ENCODE peak calls at places on chromosomes 1 and 21, in nine cellular contexts. One of them, this sample, is unnamed.

GRCh38 chr1:9302745-9303524 is 10.2 kb downstream of the SPSB1 start:
- DNase-seq in activated T-cell treated with anti-CD3 and anti-CD28 coated beads for 1 hour: no peak
- DNase-seq in MM.1S: no peak
- DNase-seq in stimulated activated CD8-positive, alpha-beta memory T cell treated with anti-CD3 and anti-CD28 coated beads, Interleukin-4, amount 100 ng/mL, for 1 hour: no peak
- DNase-seq in left cardiac atrium: no peak
- DNase-seq in stimulated activated naive CD4-positive, alpha-beta T cell: no peak
- DNase-seq in cerebellum: no peak
- DNase-seq in skeletal muscle cell: peak
- DNase-seq in retina: no peak
- DNase-seq in this sample: peak

GRCh38 chr1:212157252-212157651 is 121.7 kb downstream of the DTL start:
- DNase-seq in MM.1S: no peak
- DNase-seq in skeletal muscle cell: no peak
- DNase-seq in stimulated activated naive CD4-positive, alpha-beta T cell: no peak
- DNase-seq in activated T-cell treated with anti-CD3 and anti-CD28 coated beads for 1 hour: no peak
- DNase-seq in left cardiac atrium: no peak
- DNase-seq in retina: no peak
- DNase-seq in stimulated activated CD8-positive, alpha-beta memory T cell treated with anti-CD3 and anti-CD28 coated beads, Interleukin-4, amount 100 ng/mL, for 1 hour: no peak
- DNase-seq in cerebellum: no peak
- DNase-seq in this sample: no peak

GRCh38 chr21:41230530-41230929 is 62.6 kb downstream of the BACE2 start:
- DNase-seq in left cardiac atrium: no peak
- DNase-seq in stimulated activated CD8-positive, alpha-beta memory T cell treated with anti-CD3 and anti-CD28 coated beads, Interleukin-4, amount 100 ng/mL, for 1 hour: no peak
- DNase-seq in stimulated activated naive CD4-positive, alpha-beta T cell: no peak
- DNase-seq in retina: no peak
- DNase-seq in cerebellum: no peak
- DNase-seq in MM.1S: no peak
- DNase-seq in skeletal muscle cell: no peak
- DNase-seq in activated T-cell treated with anti-CD3 and anti-CD28 coated beads for 1 hour: no peak
- DNase-seq in this sample: no peak

GRCh38 chr1:107895403-107896181 is 69.4 kb downstream of the VAV3 start:
- DNase-seq in left cardiac atrium: no peak
- DNase-seq in cerebellum: no peak
- DNase-seq in retina: no peak
- DNase-seq in skeletal muscle cell: no peak
- DNase-seq in activated T-cell treated with anti-CD3 and anti-CD28 coated beads for 1 hour: no peak
- DNase-seq in stimulated activated CD8-positive, alpha-beta memory T cell treated with anti-CD3 and anti-CD28 coated beads, Interleukin-4, amount 100 ng/mL, for 1 hour: no peak
- DNase-seq in stimulated activated naive CD4-positive, alpha-beta T cell: no peak
- DNase-seq in MM.1S: no peak
- DNase-seq in this sample: no peak

GRCh38 chr1:232377494-232377770 is 252.5 kb downstream of the SIPA1L2 start:
- DNase-seq in activated T-cell treated with anti-CD3 and anti-CD28 coated beads for 1 hour: no peak
- DNase-seq in retina: no peak
- DNase-seq in left cardiac atrium: peak
- DNase-seq in skeletal muscle cell: no peak
- DNase-seq in stimulated activated CD8-positive, alpha-beta memory T cell treated with anti-CD3 and anti-CD28 coated beads, Interleukin-4, amount 100 ng/mL, for 1 hour: no peak
- DNase-seq in stimulated activated naive CD4-positive, alpha-beta T cell: no peak
- DNase-seq in cerebellum: no peak
- DNase-seq in MM.1S: no peak
- DNase-seq in this sample: no peak

GRCh38 chr1:48532976-48533375 is 61.0 kb upstream of the SPATA6 start:
- DNase-seq in stimulated activated naive CD4-positive, alpha-beta T cell: no peak
- DNase-seq in retina: no peak
- DNase-seq in left cardiac atrium: no peak
- DNase-seq in activated T-cell treated with anti-CD3 and anti-CD28 coated beads for 1 hour: no peak
- DNase-seq in stimulated activated CD8-positive, alpha-beta memory T cell treated with anti-CD3 and anti-CD28 coated beads, Interleukin-4, amount 100 ng/mL, for 1 hour: no peak
- DNase-seq in cerebellum: no peak
- DNase-seq in MM.1S: no peak
- DNase-seq in skeletal muscle cell: no peak
- DNase-seq in this sample: no peak

GRCh38 chr1:117077267-117077666 is 17.1 kb downstream of the TTF2 start:
- DNase-seq in activated T-cell treated with anti-CD3 and anti-CD28 coated beads for 1 hour: no peak
- DNase-seq in left cardiac atrium: no peak
- DNase-seq in stimulated activated CD8-positive, alpha-beta memory T cell treated with anti-CD3 and anti-CD28 coated beads, Interleukin-4, amount 100 ng/mL, for 1 hour: no peak
- DNase-seq in skeletal muscle cell: peak
- DNase-seq in retina: no peak
- DNase-seq in stimulated activated naive CD4-positive, alpha-beta T cell: no peak
- DNase-seq in cerebellum: no peak
- DNase-seq in MM.1S: no peak
- DNase-seq in this sample: no peak

GRCh38 chr1:111275079-111275478 is 15.6 kb upstream of the CHIA start:
- DNase-seq in retina: no peak
- DNase-seq in left cardiac atrium: peak
- DNase-seq in cerebellum: no peak
- DNase-seq in MM.1S: no peak
- DNase-seq in activated T-cell treated with anti-CD3 and anti-CD28 coated beads for 1 hour: no peak
- DNase-seq in skeletal muscle cell: peak
- DNase-seq in stimulated activated naive CD4-positive, alpha-beta T cell: no peak
- DNase-seq in stimulated activated CD8-positive, alpha-beta memory T cell treated with anti-CD3 and anti-CD28 coated beads, Interleukin-4, amount 100 ng/mL, for 1 hour: no peak
- DNase-seq in this sample: no peak

GRCh38 chr1:67489643-67490042 is 59.4 kb upstream of the SERBP1 start:
- DNase-seq in stimulated activated naive CD4-positive, alpha-beta T cell: no peak
- DNase-seq in skeletal muscle cell: no peak
- DNase-seq in retina: no peak
- DNase-seq in stimulated activated CD8-positive, alpha-beta memory T cell treated with anti-CD3 and anti-CD28 coated beads, Interleukin-4, amount 100 ng/mL, for 1 hour: no peak
- DNase-seq in MM.1S: no peak
- DNase-seq in cerebellum: no peak
- DNase-seq in activated T-cell treated with anti-CD3 and anti-CD28 coated beads for 1 hour: no peak
- DNase-seq in left cardiac atrium: no peak
- DNase-seq in this sample: no peak

GRCh38 chr1:89339039-89339438 is 24.8 kb upstream of the GBP6 start:
- DNase-seq in stimulated activated naive CD4-positive, alpha-beta T cell: no peak
- DNase-seq in skeletal muscle cell: no peak
- DNase-seq in MM.1S: no peak
- DNase-seq in cerebellum: no peak
- DNase-seq in left cardiac atrium: no peak
- DNase-seq in stimulated activated CD8-positive, alpha-beta memory T cell treated with anti-CD3 and anti-CD28 coated beads, Interleukin-4, amount 100 ng/mL, for 1 hour: no peak
- DNase-seq in retina: no peak
- DNase-seq in activated T-cell treated with anti-CD3 and anti-CD28 coated beads for 1 hour: no peak
- DNase-seq in this sample: no peak

GRCh38 chr1:150028322-150028721 is 17.8 kb upstream of the OTUD7B start:
- DNase-seq in retina: no peak
- DNase-seq in left cardiac atrium: no peak
- DNase-seq in skeletal muscle cell: no peak
- DNase-seq in activated T-cell treated with anti-CD3 and anti-CD28 coated beads for 1 hour: no peak
- DNase-seq in stimulated activated CD8-positive, alpha-beta memory T cell treated with anti-CD3 and anti-CD28 coated beads, Interleukin-4, amount 100 ng/mL, for 1 hour: no peak
- DNase-seq in cerebellum: no peak
- DNase-seq in MM.1S: no peak
- DNase-seq in stimulated activated naive CD4-positive, alpha-beta T cell: no peak
- DNase-seq in this sample: no peak

GRCh38 chr21:40905251-40905650 is 58.3 kb upstream of the DSCAM start:
- DNase-seq in cerebellum: no peak
- DNase-seq in stimulated activated naive CD4-positive, alpha-beta T cell: no peak
- DNase-seq in left cardiac atrium: no peak
- DNase-seq in retina: no peak
- DNase-seq in activated T-cell treated with anti-CD3 and anti-CD28 coated beads for 1 hour: no peak
- DNase-seq in stimulated activated CD8-positive, alpha-beta memory T cell treated with anti-CD3 and anti-CD28 coated beads, Interleukin-4, amount 100 ng/mL, for 1 hour: no peak
- DNase-seq in skeletal muscle cell: no peak
- DNase-seq in MM.1S: no peak
- DNase-seq in this sample: no peak

GRCh38 chr1:118483245-118484006 is 298.4 kb upstream of the SPAG17 start:
- DNase-seq in left cardiac atrium: no peak
- DNase-seq in stimulated activated naive CD4-positive, alpha-beta T cell: no peak
- DNase-seq in MM.1S: no peak
- DNase-seq in stimulated activated CD8-positive, alpha-beta memory T cell treated with anti-CD3 and anti-CD28 coated beads, Interleukin-4, amount 100 ng/mL, for 1 hour: no peak
- DNase-seq in activated T-cell treated with anti-CD3 and anti-CD28 coated beads for 1 hour: no peak
- DNase-seq in skeletal muscle cell: no peak
- DNase-seq in cerebellum: no peak
- DNase-seq in retina: no peak
- DNase-seq in this sample: no peak

GRCh38 chr1:157154291-157154690 is 16.1 kb upstream of the ETV3 start:
- DNase-seq in MM.1S: no peak
- DNase-seq in cerebellum: no peak
- DNase-seq in skeletal muscle cell: no peak
- DNase-seq in activated T-cell treated with anti-CD3 and anti-CD28 coated beads for 1 hour: no peak
- DNase-seq in retina: no peak
- DNase-seq in stimulated activated CD8-positive, alpha-beta memory T cell treated with anti-CD3 and anti-CD28 coated beads, Interleukin-4, amount 100 ng/mL, for 1 hour: no peak
- DNase-seq in stimulated activated naive CD4-positive, alpha-beta T cell: no peak
- DNase-seq in left cardiac atrium: no peak
- DNase-seq in this sample: no peak

GRCh38 chr1:210691039-210691438 is 362.3 kb downstream of the HHAT start:
- DNase-seq in activated T-cell treated with anti-CD3 and anti-CD28 coated beads for 1 hour: no peak
- DNase-seq in MM.1S: no peak
- DNase-seq in stimulated activated naive CD4-positive, alpha-beta T cell: no peak
- DNase-seq in stimulated activated CD8-positive, alpha-beta memory T cell treated with anti-CD3 and anti-CD28 coated beads, Interleukin-4, amount 100 ng/mL, for 1 hour: no peak
- DNase-seq in retina: no peak
- DNase-seq in skeletal muscle cell: no peak
- DNase-seq in cerebellum: no peak
- DNase-seq in left cardiac atrium: no peak
- DNase-seq in this sample: no peak

GRCh38 chr1:167145965-167146364 is 52.1 kb downstream of the STYXL2 start:
- DNase-seq in left cardiac atrium: no peak
- DNase-seq in activated T-cell treated with anti-CD3 and anti-CD28 coated beads for 1 hour: no peak
- DNase-seq in retina: no peak
- DNase-seq in MM.1S: no peak
- DNase-seq in skeletal muscle cell: no peak
- DNase-seq in cerebellum: no peak
- DNase-seq in stimulated activated naive CD4-positive, alpha-beta T cell: no peak
- DNase-seq in stimulated activated CD8-positive, alpha-beta memory T cell treated with anti-CD3 and anti-CD28 coated beads, Interleukin-4, amount 100 ng/mL, for 1 hour: no peak
- DNase-seq in this sample: no peak

GRCh38 chr1:9884805-9885204 is 25.3 kb downstream of the CTNNBIP1 start:
- DNase-seq in retina: no peak
- DNase-seq in MM.1S: no peak
- DNase-seq in stimulated activated naive CD4-positive, alpha-beta T cell: no peak
- DNase-seq in activated T-cell treated with anti-CD3 and anti-CD28 coated beads for 1 hour: no peak
- DNase-seq in left cardiac atrium: no peak
- DNase-seq in cerebellum: no peak
- DNase-seq in skeletal muscle cell: no peak
- DNase-seq in stimulated activated CD8-positive, alpha-beta memory T cell treated with anti-CD3 and anti-CD28 coated beads, Interleukin-4, amount 100 ng/mL, for 1 hour: no peak
- DNase-seq in this sample: no peak

GRCh38 chr1:151372411-151372934 is at the start of gene SELENBP1:
- DNase-seq in stimulated activated CD8-positive, alpha-beta memory T cell treated with anti-CD3 and anti-CD28 coated beads, Interleukin-4, amount 100 ng/mL, for 1 hour: no peak
- DNase-seq in left cardiac atrium: peak
- DNase-seq in skeletal muscle cell: peak
- DNase-seq in activated T-cell treated with anti-CD3 and anti-CD28 coated beads for 1 hour: no peak
- DNase-seq in MM.1S: no peak
- DNase-seq in stimulated activated naive CD4-positive, alpha-beta T cell: no peak
- DNase-seq in retina: peak
- DNase-seq in cerebellum: no peak
- DNase-seq in this sample: no peak

GRCh38 chr21:15631342-15631741 is 98.4 kb upstream of the USP25 start:
- DNase-seq in cerebellum: no peak
- DNase-seq in activated T-cell treated with anti-CD3 and anti-CD28 coated beads for 1 hour: no peak
- DNase-seq in retina: no peak
- DNase-seq in MM.1S: no peak
- DNase-seq in left cardiac atrium: no peak
- DNase-seq in stimulated activated CD8-positive, alpha-beta memory T cell treated with anti-CD3 and anti-CD28 coated beads, Interleukin-4, amount 100 ng/mL, for 1 hour: no peak
- DNase-seq in skeletal muscle cell: no peak
- DNase-seq in stimulated activated naive CD4-positive, alpha-beta T cell: no peak
- DNase-seq in this sample: no peak

GRCh38 chr1:185565314-185565713 is 168.9 kb upstream of the HMCN1 start:
- DNase-seq in cerebellum: no peak
- DNase-seq in activated T-cell treated with anti-CD3 and anti-CD28 coated beads for 1 hour: no peak
- DNase-seq in left cardiac atrium: no peak
- DNase-seq in MM.1S: no peak
- DNase-seq in skeletal muscle cell: no peak
- DNase-seq in retina: no peak
- DNase-seq in stimulated activated CD8-positive, alpha-beta memory T cell treated with anti-CD3 and anti-CD28 coated beads, Interleukin-4, amount 100 ng/mL, for 1 hour: no peak
- DNase-seq in stimulated activated naive CD4-positive, alpha-beta T cell: no peak
- DNase-seq in this sample: no peak

GRCh38 chr1:36366091-36366661 is 19.5 kb downstream of the STK40 start:
- DNase-seq in activated T-cell treated with anti-CD3 and anti-CD28 coated beads for 1 hour: peak
- DNase-seq in retina: peak
- DNase-seq in left cardiac atrium: no peak
- DNase-seq in MM.1S: no peak
- DNase-seq in skeletal muscle cell: peak
- DNase-seq in cerebellum: peak
- DNase-seq in stimulated activated naive CD4-positive, alpha-beta T cell: peak
- DNase-seq in stimulated activated CD8-positive, alpha-beta memory T cell treated with anti-CD3 and anti-CD28 coated beads, Interleukin-4, amount 100 ng/mL, for 1 hour: no peak
- DNase-seq in this sample: no peak

GRCh38 chr1:51336004-51336403 is 5.6 kb upstream of the TTC39A start:
- DNase-seq in retina: no peak
- DNase-seq in cerebellum: no peak
- DNase-seq in MM.1S: no peak
- DNase-seq in stimulated activated CD8-positive, alpha-beta memory T cell treated with anti-CD3 and anti-CD28 coated beads, Interleukin-4, amount 100 ng/mL, for 1 hour: no peak
- DNase-seq in skeletal muscle cell: no peak
- DNase-seq in activated T-cell treated with anti-CD3 and anti-CD28 coated beads for 1 hour: no peak
- DNase-seq in stimulated activated naive CD4-positive, alpha-beta T cell: no peak
- DNase-seq in left cardiac atrium: no peak
- DNase-seq in this sample: no peak

GRCh38 chr1:188652678-188653077 is 1823.9 kb downstream of the PLA2G4A start:
- DNase-seq in stimulated activated naive CD4-positive, alpha-beta T cell: no peak
- DNase-seq in stimulated activated CD8-positive, alpha-beta memory T cell treated with anti-CD3 and anti-CD28 coated beads, Interleukin-4, amount 100 ng/mL, for 1 hour: no peak
- DNase-seq in activated T-cell treated with anti-CD3 and anti-CD28 coated beads for 1 hour: no peak
- DNase-seq in left cardiac atrium: no peak
- DNase-seq in skeletal muscle cell: peak
- DNase-seq in retina: no peak
- DNase-seq in cerebellum: no peak
- DNase-seq in MM.1S: no peak
- DNase-seq in this sample: peak

GRCh38 chr1:78054559-78054958 is 8.8 kb downstream of the GIPC2 start:
- DNase-seq in skeletal muscle cell: no peak
- DNase-seq in stimulated activated naive CD4-positive, alpha-beta T cell: no peak
- DNase-seq in stimulated activated CD8-positive, alpha-beta memory T cell treated with anti-CD3 and anti-CD28 coated beads, Interleukin-4, amount 100 ng/mL, for 1 hour: no peak
- DNase-seq in left cardiac atrium: no peak
- DNase-seq in cerebellum: no peak
- DNase-seq in retina: no peak
- DNase-seq in activated T-cell treated with anti-CD3 and anti-CD28 coated beads for 1 hour: no peak
- DNase-seq in MM.1S: no peak
- DNase-seq in this sample: no peak

GRCh38 chr1:10714337-10715114 is 81.9 kb downstream of the CASZ1 start:
- DNase-seq in stimulated activated naive CD4-positive, alpha-beta T cell: no peak
- DNase-seq in skeletal muscle cell: no peak
- DNase-seq in stimulated activated CD8-positive, alpha-beta memory T cell treated with anti-CD3 and anti-CD28 coated beads, Interleukin-4, amount 100 ng/mL, for 1 hour: no peak
- DNase-seq in retina: peak
- DNase-seq in MM.1S: no peak
- DNase-seq in activated T-cell treated with anti-CD3 and anti-CD28 coated beads for 1 hour: no peak
- DNase-seq in left cardiac atrium: peak
- DNase-seq in cerebellum: no peak
- DNase-seq in this sample: no peak

GRCh38 chr1:151210830-151211229 is 12.5 kb downstream of the PIP5K1A start:
- DNase-seq in skeletal muscle cell: no peak
- DNase-seq in retina: no peak
- DNase-seq in MM.1S: no peak
- DNase-seq in stimulated activated CD8-positive, alpha-beta memory T cell treated with anti-CD3 and anti-CD28 coated beads, Interleukin-4, amount 100 ng/mL, for 1 hour: no peak
- DNase-seq in stimulated activated naive CD4-positive, alpha-beta T cell: no peak
- DNase-seq in activated T-cell treated with anti-CD3 and anti-CD28 coated beads for 1 hour: no peak
- DNase-seq in cerebellum: no peak
- DNase-seq in left cardiac atrium: no peak
- DNase-seq in this sample: no peak

GRCh38 chr1:12158362-12159092 is 8.3 kb upstream of the TNFRSF1B start:
- DNase-seq in stimulated activated CD8-positive, alpha-beta memory T cell treated with anti-CD3 and anti-CD28 coated beads, Interleukin-4, amount 100 ng/mL, for 1 hour: no peak
- DNase-seq in left cardiac atrium: no peak
- DNase-seq in cerebellum: no peak
- DNase-seq in stimulated activated naive CD4-positive, alpha-beta T cell: no peak
- DNase-seq in MM.1S: no peak
- DNase-seq in activated T-cell treated with anti-CD3 and anti-CD28 coated beads for 1 hour: no peak
- DNase-seq in retina: no peak
- DNase-seq in skeletal muscle cell: no peak
- DNase-seq in this sample: no peak

GRCh38 chr21:34202553-34203332 is 129.4 kb downstream of the MRPS6 start:
- DNase-seq in stimulated activated naive CD4-positive, alpha-beta T cell: no peak
- DNase-seq in cerebellum: no peak
- DNase-seq in stimulated activated CD8-positive, alpha-beta memory T cell treated with anti-CD3 and anti-CD28 coated beads, Interleukin-4, amount 100 ng/mL, for 1 hour: no peak
- DNase-seq in MM.1S: no peak
- DNase-seq in left cardiac atrium: peak
- DNase-seq in activated T-cell treated with anti-CD3 and anti-CD28 coated beads for 1 hour: no peak
- DNase-seq in retina: peak
- DNase-seq in skeletal muscle cell: no peak
- DNase-seq in this sample: no peak

GRCh38 chr1:12539705-12540579 is 78.1 kb downstream of the DHRS3 start:
- DNase-seq in cerebellum: no peak
- DNase-seq in MM.1S: no peak
- DNase-seq in retina: peak
- DNase-seq in stimulated activated CD8-positive, alpha-beta memory T cell treated with anti-CD3 and anti-CD28 coated beads, Interleukin-4, amount 100 ng/mL, for 1 hour: no peak
- DNase-seq in left cardiac atrium: peak
- DNase-seq in stimulated activated naive CD4-positive, alpha-beta T cell: no peak
- DNase-seq in activated T-cell treated with anti-CD3 and anti-CD28 coated beads for 1 hour: no peak
- DNase-seq in skeletal muscle cell: no peak
- DNase-seq in this sample: no peak

GRCh38 chr1:245704341-245704740 is 549.6 kb downstream of the KIF26B start:
- DNase-seq in skeletal muscle cell: no peak
- DNase-seq in activated T-cell treated with anti-CD3 and anti-CD28 coated beads for 1 hour: no peak
- DNase-seq in left cardiac atrium: no peak
- DNase-seq in MM.1S: no peak
- DNase-seq in cerebellum: no peak
- DNase-seq in stimulated activated CD8-positive, alpha-beta memory T cell treated with anti-CD3 and anti-CD28 coated beads, Interleukin-4, amount 100 ng/mL, for 1 hour: no peak
- DNase-seq in stimulated activated naive CD4-positive, alpha-beta T cell: no peak
- DNase-seq in retina: no peak
- DNase-seq in this sample: no peak

GRCh38 chr1:236560213-236560771 is 36.5 kb downstream of the LGALS8 start:
- DNase-seq in stimulated activated CD8-positive, alpha-beta memory T cell treated with anti-CD3 and anti-CD28 coated beads, Interleukin-4, amount 100 ng/mL, for 1 hour: no peak
- DNase-seq in stimulated activated naive CD4-positive, alpha-beta T cell: no peak
- DNase-seq in left cardiac atrium: no peak
- DNase-seq in MM.1S: no peak
- DNase-seq in skeletal muscle cell: no peak
- DNase-seq in retina: no peak
- DNase-seq in cerebellum: no peak
- DNase-seq in activated T-cell treated with anti-CD3 and anti-CD28 coated beads for 1 hour: no peak
- DNase-seq in this sample: no peak

This sample was measured in SW 1271.